ENCODE peak calls at places on chromosomes 4 and X, in seven cellular contexts. One of them, this sample, is unnamed.

GRCh38 chr4:124212835-124213640 is 499.5 kb downstream of the ANKRD50 start:
- DNase-seq in left ventricle myocardium inferior: no peak
- DNase-seq in CD8-positive, alpha-beta T cell: no peak
- DNase-seq in suprapubic skin: no peak
- DNase-seq in fibroblast of the aortic adventitia: peak
- DNase-seq in heart left ventricle: peak
- DNase-seq in lower leg skin: peak
- DNase-seq in this sample: no peak

GRCh38 chr4:188246488-188246887 is 107.2 kb downstream of the TRIML1 start:
- DNase-seq in CD8-positive, alpha-beta T cell: no peak
- DNase-seq in suprapubic skin: no peak
- DNase-seq in heart left ventricle: no peak
- DNase-seq in fibroblast of the aortic adventitia: no peak
- DNase-seq in left ventricle myocardium inferior: no peak
- DNase-seq in lower leg skin: no peak
- DNase-seq in this sample: no peak

GRCh38 chrX:40058719-40059118 is 39.0 kb downstream of the BCOR start:
- DNase-seq in fibroblast of the aortic adventitia: no peak
- DNase-seq in CD8-positive, alpha-beta T cell: no peak
- DNase-seq in lower leg skin: no peak
- DNase-seq in heart left ventricle: no peak
- DNase-seq in left ventricle myocardium inferior: no peak
- DNase-seq in suprapubic skin: no peak
- DNase-seq in this sample: no peak

GRCh38 chr4:122914292-122914904 is 8.0 kb downstream of the NUDT6 start:
- DNase-seq in suprapubic skin: no peak
- DNase-seq in lower leg skin: no peak
- DNase-seq in fibroblast of the aortic adventitia: peak
- DNase-seq in CD8-positive, alpha-beta T cell: no peak
- DNase-seq in left ventricle myocardium inferior: no peak
- DNase-seq in heart left ventricle: no peak
- DNase-seq in this sample: no peak

GRCh38 chr4:107050525-107051135 is 14.5 kb upstream of the DKK2 start:
- DNase-seq in lower leg skin: no peak
- DNase-seq in left ventricle myocardium inferior: no peak
- DNase-seq in CD8-positive, alpha-beta T cell: no peak
- DNase-seq in suprapubic skin: no peak
- DNase-seq in heart left ventricle: no peak
- DNase-seq in fibroblast of the aortic adventitia: peak
- DNase-seq in this sample: no peak

GRCh38 chr4:58166496-58166895 is 1056.3 kb upstream of the IGFBP7 start:
- DNase-seq in lower leg skin: no peak
- DNase-seq in fibroblast of the aortic adventitia: no peak
- DNase-seq in left ventricle myocardium inferior: peak
- DNase-seq in heart left ventricle: no peak
- DNase-seq in suprapubic skin: no peak
- DNase-seq in CD8-positive, alpha-beta T cell: no peak
- DNase-seq in this sample: no peak

GRCh38 chr4:65495439-65495838 is 174.8 kb downstream of the EPHA5 start:
- DNase-seq in CD8-positive, alpha-beta T cell: no peak
- DNase-seq in lower leg skin: no peak
- DNase-seq in left ventricle myocardium inferior: no peak
- DNase-seq in fibroblast of the aortic adventitia: no peak
- DNase-seq in heart left ventricle: no peak
- DNase-seq in suprapubic skin: no peak
- DNase-seq in this sample: no peak

GRCh38 chrX:69748055-69748454 is 132.1 kb downstream of the EDA start:
- DNase-seq in CD8-positive, alpha-beta T cell: no peak
- DNase-seq in heart left ventricle: no peak
- DNase-seq in fibroblast of the aortic adventitia: no peak
- DNase-seq in lower leg skin: no peak
- DNase-seq in suprapubic skin: no peak
- DNase-seq in left ventricle myocardium inferior: no peak
- DNase-seq in this sample: no peak

GRCh38 chrX:68238568-68238967 is 194.7 kb downstream of the OPHN1 start:
- DNase-seq in left ventricle myocardium inferior: no peak
- DNase-seq in CD8-positive, alpha-beta T cell: no peak
- DNase-seq in heart left ventricle: no peak
- DNase-seq in fibroblast of the aortic adventitia: no peak
- DNase-seq in suprapubic skin: no peak
- DNase-seq in lower leg skin: no peak
- DNase-seq in this sample: no peak
- TF ChIP-seq CTCF in left ventricle myocardium inferior: peak
- TF ChIP-seq CTCF in CD8-positive, alpha-beta T cell: no peak
- TF ChIP-seq CTCF in heart left ventricle: peak
- TF ChIP-seq CTCF in fibroblast of the aortic adventitia: peak
- TF ChIP-seq CTCF in suprapubic skin: no peak
- TF ChIP-seq CTCF in lower leg skin: no peak
- TF ChIP-seq CTCF in this sample: no peak

GRCh38 chr4:141860974-141861373 is 224.6 kb downstream of the IL15 start:
- DNase-seq in fibroblast of the aortic adventitia: no peak
- DNase-seq in lower leg skin: no peak
- DNase-seq in suprapubic skin: no peak
- DNase-seq in left ventricle myocardium inferior: no peak
- DNase-seq in heart left ventricle: no peak
- DNase-seq in CD8-positive, alpha-beta T cell: no peak
- DNase-seq in this sample: no peak
- TF ChIP-seq CTCF in fibroblast of the aortic adventitia: no peak
- TF ChIP-seq CTCF in lower leg skin: no peak
- TF ChIP-seq CTCF in suprapubic skin: no peak
- TF ChIP-seq CTCF in left ventricle myocardium inferior: no peak
- TF ChIP-seq CTCF in heart left ventricle: no peak
- TF ChIP-seq CTCF in CD8-positive, alpha-beta T cell: no peak
- TF ChIP-seq CTCF in this sample: no peak

DNA sequence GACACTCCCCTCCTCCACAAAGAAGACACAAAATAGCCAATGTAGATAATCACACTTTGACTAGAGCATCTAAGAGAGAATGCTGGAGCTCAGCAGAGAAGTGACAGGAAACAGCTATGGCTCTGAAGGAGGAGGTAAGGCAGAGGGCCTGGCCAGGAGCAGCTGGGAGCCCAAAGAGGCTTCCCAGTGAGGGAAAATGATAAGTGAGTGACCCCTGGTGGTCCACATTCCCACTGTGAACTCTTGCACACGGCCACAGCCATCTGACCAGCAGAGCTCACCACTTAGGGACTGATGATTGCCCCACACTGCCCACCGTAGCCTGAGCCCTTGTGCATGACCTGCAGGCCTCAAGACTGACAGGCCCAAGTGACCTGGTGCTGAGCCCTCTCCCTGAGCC is 162.7 kb upstream of the GALNTL6 start:
- DNase-seq in suprapubic skin: no peak
- DNase-seq in heart left ventricle: no peak
- DNase-seq in left ventricle myocardium inferior: no peak
- DNase-seq in CD8-positive, alpha-beta T cell: no peak
- DNase-seq in lower leg skin: no peak
- DNase-seq in fibroblast of the aortic adventitia: no peak
- DNase-seq in this sample: no peak
- TF ChIP-seq CTCF in suprapubic skin: no peak
- TF ChIP-seq CTCF in heart left ventricle: no peak
- TF ChIP-seq CTCF in left ventricle myocardium inferior: no peak
- TF ChIP-seq CTCF in CD8-positive, alpha-beta T cell: no peak
- TF ChIP-seq CTCF in lower leg skin: no peak
- TF ChIP-seq CTCF in fibroblast of the aortic adventitia: no peak
- TF ChIP-seq CTCF in this sample: no peak

DNA sequence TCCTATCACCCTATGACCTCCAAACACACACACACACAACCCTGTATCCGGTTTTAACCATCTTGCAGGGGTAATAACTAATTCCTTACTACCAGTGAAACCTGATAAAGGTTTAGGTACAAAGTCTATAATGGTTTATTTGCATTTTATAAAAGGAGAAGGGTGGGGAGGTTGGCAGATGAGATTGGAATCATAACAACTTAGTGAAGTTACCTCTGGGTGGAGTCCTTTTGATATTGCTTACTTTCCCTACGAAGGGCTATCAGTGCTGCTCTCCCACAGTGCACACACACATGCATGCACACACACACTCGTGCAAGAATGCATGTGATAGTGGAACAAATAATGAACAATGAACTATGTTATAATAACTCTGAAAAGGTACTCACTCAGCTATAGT is 56.1 kb downstream of the CCSER1 start:
- DNase-seq in suprapubic skin: no peak
- DNase-seq in heart left ventricle: no peak
- DNase-seq in lower leg skin: no peak
- DNase-seq in fibroblast of the aortic adventitia: no peak
- DNase-seq in CD8-positive, alpha-beta T cell: no peak
- DNase-seq in left ventricle myocardium inferior: no peak
- DNase-seq in this sample: no peak
- TF ChIP-seq CTCF in suprapubic skin: no peak
- TF ChIP-seq CTCF in heart left ventricle: no peak
- TF ChIP-seq CTCF in lower leg skin: no peak
- TF ChIP-seq CTCF in fibroblast of the aortic adventitia: no peak
- TF ChIP-seq CTCF in CD8-positive, alpha-beta T cell: no peak
- TF ChIP-seq CTCF in left ventricle myocardium inferior: no peak
- TF ChIP-seq CTCF in this sample: no peak

GRCh38 chr4:154024097-154024496 is 235.2 kb upstream of the SFRP2 start:
- DNase-seq in heart left ventricle: no peak
- DNase-seq in lower leg skin: no peak
- DNase-seq in fibroblast of the aortic adventitia: no peak
- DNase-seq in suprapubic skin: no peak
- DNase-seq in CD8-positive, alpha-beta T cell: no peak
- DNase-seq in left ventricle myocardium inferior: no peak
- DNase-seq in this sample: no peak
- TF ChIP-seq CTCF in heart left ventricle: no peak
- TF ChIP-seq CTCF in lower leg skin: no peak
- TF ChIP-seq CTCF in fibroblast of the aortic adventitia: no peak
- TF ChIP-seq CTCF in suprapubic skin: no peak
- TF ChIP-seq CTCF in CD8-positive, alpha-beta T cell: no peak
- TF ChIP-seq CTCF in left ventricle myocardium inferior: peak
- TF ChIP-seq CTCF in this sample: no peak

GRCh38 chrX:97322401-97322800 is 438.7 kb downstream of the RPA4 start:
- DNase-seq in lower leg skin: no peak
- DNase-seq in fibroblast of the aortic adventitia: peak
- DNase-seq in heart left ventricle: no peak
- DNase-seq in suprapubic skin: no peak
- DNase-seq in left ventricle myocardium inferior: no peak
- DNase-seq in CD8-positive, alpha-beta T cell: no peak
- DNase-seq in this sample: no peak
- TF ChIP-seq CTCF in lower leg skin: no peak
- TF ChIP-seq CTCF in fibroblast of the aortic adventitia: no peak
- TF ChIP-seq CTCF in heart left ventricle: no peak
- TF ChIP-seq CTCF in suprapubic skin: no peak
- TF ChIP-seq CTCF in left ventricle myocardium inferior: no peak
- TF ChIP-seq CTCF in CD8-positive, alpha-beta T cell: no peak
- TF ChIP-seq CTCF in this sample: no peak

DNA sequence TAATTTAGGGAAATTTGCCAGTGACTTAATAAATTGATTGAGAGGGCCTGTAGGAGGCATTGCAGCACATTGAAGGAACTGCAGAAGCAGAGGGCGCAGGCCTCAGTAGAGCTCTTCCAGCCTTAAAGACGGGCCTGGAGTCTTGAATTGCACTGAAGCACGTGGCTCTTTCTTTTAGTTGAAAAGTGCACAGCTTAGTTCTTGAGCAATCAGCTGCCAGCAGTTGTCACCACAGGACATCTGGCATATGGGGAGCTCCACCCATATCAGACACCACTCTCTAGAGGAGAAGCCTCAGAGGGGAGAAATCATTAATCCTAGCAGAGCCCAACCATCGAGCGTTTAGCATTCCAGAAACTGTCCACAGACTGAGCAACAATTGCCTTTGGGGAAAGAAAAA is 16.0 kb upstream of the FGF16 start:
- DNase-seq in CD8-positive, alpha-beta T cell: no peak
- DNase-seq in suprapubic skin: no peak
- DNase-seq in lower leg skin: peak
- DNase-seq in left ventricle myocardium inferior: no peak
- DNase-seq in heart left ventricle: no peak
- DNase-seq in fibroblast of the aortic adventitia: peak
- DNase-seq in this sample: no peak
- TF ChIP-seq CTCF in CD8-positive, alpha-beta T cell: no peak
- TF ChIP-seq CTCF in suprapubic skin: no peak
- TF ChIP-seq CTCF in lower leg skin: no peak
- TF ChIP-seq CTCF in left ventricle myocardium inferior: no peak
- TF ChIP-seq CTCF in heart left ventricle: peak
- TF ChIP-seq CTCF in fibroblast of the aortic adventitia: peak
- TF ChIP-seq CTCF in this sample: no peak

DNA sequence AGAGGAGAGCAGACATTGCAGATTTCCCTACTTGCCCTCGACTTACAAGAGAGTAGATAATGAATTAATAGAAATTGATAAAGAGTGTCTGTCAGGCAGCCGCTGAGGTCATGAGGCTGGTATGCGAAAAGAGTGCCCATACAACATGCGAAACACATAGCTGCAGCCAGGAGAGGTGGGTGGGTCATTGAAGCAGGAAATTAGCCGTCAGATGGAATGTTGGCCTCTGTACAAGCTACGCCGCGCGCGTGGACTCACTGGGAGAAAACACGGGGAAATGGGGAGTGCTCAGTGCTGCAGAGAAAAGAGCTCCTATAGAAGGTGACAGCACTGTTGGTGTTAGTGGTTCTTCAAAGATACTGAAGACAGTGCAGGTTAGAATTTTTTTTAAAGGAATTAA is 125.1 kb downstream of the RAPGEF2 start:
- DNase-seq in lower leg skin: peak
- DNase-seq in CD8-positive, alpha-beta T cell: no peak
- DNase-seq in suprapubic skin: peak
- DNase-seq in fibroblast of the aortic adventitia: peak
- DNase-seq in left ventricle myocardium inferior: peak
- DNase-seq in heart left ventricle: peak
- DNase-seq in this sample: peak
- TF ChIP-seq CTCF in lower leg skin: no peak
- TF ChIP-seq CTCF in CD8-positive, alpha-beta T cell: no peak
- TF ChIP-seq CTCF in suprapubic skin: no peak
- TF ChIP-seq CTCF in fibroblast of the aortic adventitia: peak
- TF ChIP-seq CTCF in left ventricle myocardium inferior: peak
- TF ChIP-seq CTCF in heart left ventricle: peak
- TF ChIP-seq CTCF in this sample: peak

GRCh38 chr4:137122876-137123275 is 409.4 kb downstream of the PCDH18 start:
- DNase-seq in lower leg skin: no peak
- DNase-seq in CD8-positive, alpha-beta T cell: no peak
- DNase-seq in fibroblast of the aortic adventitia: no peak
- DNase-seq in suprapubic skin: no peak
- DNase-seq in left ventricle myocardium inferior: no peak
- DNase-seq in heart left ventricle: no peak
- DNase-seq in this sample: no peak
- TF ChIP-seq CTCF in lower leg skin: no peak
- TF ChIP-seq CTCF in CD8-positive, alpha-beta T cell: no peak
- TF ChIP-seq CTCF in fibroblast of the aortic adventitia: no peak
- TF ChIP-seq CTCF in suprapubic skin: no peak
- TF ChIP-seq CTCF in left ventricle myocardium inferior: no peak
- TF ChIP-seq CTCF in heart left ventricle: no peak
- TF ChIP-seq CTCF in this sample: no peak

GRCh38 chr4:85187106-85187505 is 220.6 kb upstream of the WDFY3 start:
- DNase-seq in heart left ventricle: no peak
- DNase-seq in CD8-positive, alpha-beta T cell: no peak
- DNase-seq in left ventricle myocardium inferior: no peak
- DNase-seq in suprapubic skin: no peak
- DNase-seq in lower leg skin: no peak
- DNase-seq in fibroblast of the aortic adventitia: no peak
- DNase-seq in this sample: no peak
- TF ChIP-seq CTCF in heart left ventricle: no peak
- TF ChIP-seq CTCF in CD8-positive, alpha-beta T cell: no peak
- TF ChIP-seq CTCF in left ventricle myocardium inferior: no peak
- TF ChIP-seq CTCF in suprapubic skin: no peak
- TF ChIP-seq CTCF in lower leg skin: no peak
- TF ChIP-seq CTCF in fibroblast of the aortic adventitia: no peak
- TF ChIP-seq CTCF in this sample: no peak